ENCODE peak calls at places on chromosomes 4 and X, in six cellular contexts. O is cardiac fibroblast; T is left ventricle myocardium superior; S is Karpas-422; Z is dorsolateral prefrontal cortex; K is activated T-helper 1 cell treated with anti-CD3 and anti-CD28 coated beads, Interleukin-2, amount 50 U/mL, for 16 hours. D is an unnamed sample.

GRCh38 chr4:6965329-6965728 is 55.7 kb downstream of the TBC1D14 start:
- DNase-seq in K (no peak), O (no peak), T (no peak), S (no peak), Z (no peak), D (no peak)

GRCh38 chr4:96459105-96459504 is 619.2 kb downstream of the PDHA2 start:
- DNase-seq in K (no peak), T (no peak), Z (no peak), S (no peak), O (no peak), D (no peak)

GRCh38 chr4:98996056-98996941 is 778 bp downstream of the METAP1 start:
- DNase-seq in S (peak), Z (no peak), O (peak), T (no peak), K (no peak), D (peak)

GRCh38 chrX:9317174-9317573 is 147.7 kb upstream of the TBL1X start:
- DNase-seq in K (no peak), Z (no peak), T (peak), O (no peak), S (no peak), D (no peak)

GRCh38 chr4:16677545-16677944 is 220.9 kb downstream of the LDB2 start:
- DNase-seq in Z (no peak), K (no peak), O (no peak), T (no peak), S (no peak), D (peak)

GRCh38 chrX:151830911-151831310 is 81.8 kb upstream of the MAGEA4 start:
- DNase-seq in K (no peak), S (no peak), T (no peak), Z (no peak), O (peak), D (peak)

GRCh38 chr4:13481569-13481968 is 2.6 kb downstream of the RAB28 start:
- DNase-seq in O (peak), T (no peak), K (no peak), Z (no peak), S (peak), D (peak)

GRCh38 chr4:36358173-36358572 is 76.8 kb downstream of the DTHD1 start:
- DNase-seq in T (no peak), Z (no peak), S (no peak), K (no peak), O (no peak), D (no peak)

GRCh38 chr4:182449186-182449880 is 206.1 kb downstream of the TENM3 start:
- DNase-seq in O (peak), K (no peak), Z (peak), T (no peak), S (no peak), D (peak)

GRCh38 chrX:150934453-150934852 is 36.0 kb upstream of the CD99L2 start:
- DNase-seq in Z (no peak), O (peak), K (no peak), T (no peak), S (no peak), D (peak)

GRCh38 chr4:14168919-14169318 is 541.4 kb upstream of the BOD1L1 start:
- DNase-seq in O (peak), S (no peak), T (peak), Z (no peak), K (no peak), D (peak)

GRCh38 chr4:140238353-140239041 is 84.5 kb upstream of the MAML3 start:
- DNase-seq in Z (peak), S (peak), T (peak), K (no peak), O (peak), D (peak)

GRCh38 chr4:110475881-110476818 is at the start of gene ENPEP:
- DNase-seq in O (no peak), T (peak), K (no peak), Z (peak), S (no peak), D (peak)

GRCh38 chr4:35125995-35126712 is 1118.2 kb downstream of the ARAP2 start:
- DNase-seq in Z (no peak), T (no peak), S (no peak), K (no peak), O (no peak), D (no peak)

GRCh38 chrX:55135171-55135570 is 46.4 kb downstream of the PAGE2 start:
- DNase-seq in K (no peak), S (peak), Z (peak), T (peak), O (peak), D (peak)

GRCh38 chr4:72312032-72312650 is 256.9 kb downstream of the ADAMTS3 start:
- DNase-seq in Z (peak), T (peak), O (peak), S (no peak), K (no peak), D (peak)

GRCh38 chr4:63728480-63729177 is 680.6 kb downstream of the TECRL start:
- DNase-seq in Z (no peak), K (no peak), O (no peak), S (no peak), T (no peak), D (no peak)

GRCh38 chr4:57136281-57136680 is 26.1 kb upstream of the IGFBP7 start:
- DNase-seq in T (no peak), O (peak), S (no peak), K (no peak), Z (no peak), D (peak)

GRCh38 chrX:69154051-69154450 is 11.2 kb downstream of the PJA1 start:
- DNase-seq in O (no peak), T (no peak), S (no peak), K (no peak), Z (no peak), D (no peak)

GRCh38 chr4:170025523-170026252 is 507 bp downstream of the MFAP3L start:
- DNase-seq in Z (peak), K (no peak), T (peak), O (peak), S (no peak), D (no peak)

GRCh38 chr4:108492816-108493595 is 127.4 kb upstream of the RPL34 start:
- DNase-seq in S (peak), T (no peak), Z (no peak), O (peak), K (no peak), D (peak)

GRCh38 chr4:41216294-41217019 is 2.1 kb upstream of the APBB2 start:
- DNase-seq in T (peak), S (peak), O (peak), Z (peak), K (no peak), D (peak)

GRCh38 chrX:49192722-49193328 is 6.7 kb upstream of the PRICKLE3 start:
- DNase-seq in T (no peak), O (peak), S (peak), Z (no peak), K (no peak), D (peak)

D was measured in fibroblast of lung.